ENCODE peak calls at places on chromosomes 1 and 21, in eight cellular contexts. N, M, E, C, B, H, Z and S are unnamed samples.

GRCh38 chr1:224080082-224080774 is 33.7 kb upstream of the FBXO28 start:
- DNase-seq in N (no peak), M (peak; percentile 38), E (peak; percentile 53), C (no peak), B (peak; percentile 86), H (no peak), Z (no peak), S (no peak)

GRCh38 chr1:176517484-176517883 is 54.5 kb downstream of the PAPPA2 start:
- DNase-seq in N (peak; percentile 1), M (no peak), E (no peak), C (no peak), B (peak; percentile 5), H (peak; percentile 2), Z (no peak), S (no peak)

GRCh38 chr1:193054169-193054675 is 4.9 kb downstream of the UCHL5 start:
- DNase-seq in N (no peak), M (no peak), E (no peak), C (no peak), B (no peak), H (no peak), Z (no peak), S (no peak)

GRCh38 chr1:161725888-161726630 is 4.7 kb downstream of the FCRLB start:
- DNase-seq in N (no peak), M (peak; percentile 49), E (no peak), C (peak; percentile 77), B (no peak), H (peak; percentile 64), Z (peak; percentile 23), S (peak; percentile 79)

GRCh38 chr1:97350662-97351061 is 570.2 kb downstream of the DPYD start:
- DNase-seq in N (no peak), M (no peak), E (no peak), C (no peak), B (no peak), H (no peak), Z (no peak), S (no peak)

GRCh38 chr1:175717610-175718195 is 25.7 kb downstream of the TNR start:
- DNase-seq in N (no peak), M (no peak), E (no peak), C (no peak), B (no peak), H (no peak), Z (no peak), S (no peak)

GRCh38 chr1:11719313-11720032 is 16.5 kb upstream of the AGTRAP start:
- DNase-seq in N (no peak), M (peak; percentile 76), E (no peak), C (peak; percentile 91), B (peak; percentile 85), H (peak; percentile 82), Z (no peak), S (peak; percentile 81)

GRCh38 chr21:41636636-41637625 is 129.0 kb upstream of the TMPRSS2 start:
- DNase-seq in N (no peak), M (no peak), E (no peak), C (no peak), B (no peak), H (no peak), Z (no peak), S (no peak)

GRCh38 chr1:59604191-59604590 is 210.6 kb upstream of the HOOK1 start:
- DNase-seq in N (no peak), M (no peak), E (no peak), C (no peak), B (no peak), H (no peak), Z (no peak), S (no peak)

GRCh38 chr1:59596956-59597355 is 217.8 kb upstream of the HOOK1 start:
- DNase-seq in N (no peak), M (no peak), E (no peak), C (no peak), B (no peak), H (no peak), Z (no peak), S (no peak)

GRCh38 chr1:59597420-59598199 is 217.1 kb upstream of the HOOK1 start:
- DNase-seq in N (no peak), M (no peak), E (no peak), C (no peak), B (no peak), H (no peak), Z (no peak), S (no peak)

GRCh38 chr1:59601811-59602210 is 212.9 kb upstream of the HOOK1 start:
- DNase-seq in N (no peak), M (no peak), E (no peak), C (no peak), B (no peak), H (no peak), Z (no peak), S (no peak)

GRCh38 chr1:59601032-59601431 is 213.7 kb upstream of the HOOK1 start:
- DNase-seq in N (no peak), M (no peak), E (no peak), C (no peak), B (no peak), H (no peak), Z (no peak), S (peak; percentile 11)
- TF ChIP-seq POLR2AphosphoS5 in N (no peak), M (no peak), E (no peak), C (no peak), B (no peak), H (no peak), Z (no peak), S (no peak)

DNA sequence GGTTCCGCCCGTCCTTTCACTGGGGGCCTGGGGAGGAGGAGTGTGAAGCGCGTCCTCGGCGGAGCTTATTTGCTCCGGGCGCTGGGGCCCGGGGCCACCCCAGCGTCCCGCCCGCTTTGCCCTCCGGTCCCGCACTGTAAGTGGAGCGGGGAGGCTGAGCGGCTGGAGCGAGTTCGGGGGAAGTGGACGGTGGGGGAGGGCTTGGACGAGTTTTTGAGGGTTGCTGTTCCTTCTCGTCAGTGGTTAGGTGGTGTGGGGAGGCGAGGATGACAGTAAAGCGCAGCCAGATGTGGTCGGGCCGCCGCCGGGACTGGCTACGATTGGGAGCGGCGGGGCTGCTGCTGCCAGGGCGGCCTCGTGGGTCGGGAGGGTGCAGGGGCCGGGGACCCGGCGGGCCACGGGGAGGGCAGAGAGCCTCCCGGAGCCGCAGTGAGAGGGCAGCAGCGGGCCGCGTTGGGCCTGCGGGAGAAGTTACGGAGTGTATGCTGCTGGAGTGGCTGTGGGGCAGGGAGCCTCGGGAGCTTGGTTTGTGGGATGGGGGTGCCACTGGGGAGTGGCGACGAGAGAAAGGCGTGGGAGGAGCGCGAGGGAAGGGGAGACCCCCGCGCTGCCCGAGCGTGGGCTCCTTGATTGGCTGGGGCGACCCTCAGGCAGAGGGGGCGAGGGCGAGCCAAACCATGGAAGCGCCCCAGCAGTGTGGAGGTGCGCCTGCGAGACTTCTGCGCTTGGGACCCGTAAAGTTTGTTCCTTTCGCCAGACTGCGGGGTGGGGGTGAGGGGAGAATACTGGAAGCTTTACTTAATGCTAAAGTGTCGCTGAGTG is 2.1 kb downstream of the ADGRL2 start:
- DNase-seq in N (no peak), M (peak; percentile 77), E (no peak), C (peak; percentile 70), B (no peak), H (peak; percentile 77), Z (no peak), S (peak; percentile 58)
- H3K27me3 ChIP-seq in N (peaks cover 11% of the 10 kb centered on the region), M (no peaks in the 10 kb centered on the region), E (no peaks in the 10 kb centered on the region), C (no peaks in the 10 kb centered on the region), B (no peaks in the 10 kb centered on the region), H (no peaks in the 10 kb centered on the region), Z (peaks cover 2% of the 10 kb centered on the region), S (peaks cover 6% of the 10 kb centered on the region)

GRCh38 chr1:55064071-55064581 is 24.8 kb downstream of the PCSK9 start:
- DNase-seq in N (no peak), M (no peak), E (no peak), C (no peak), B (no peak), H (peak; percentile 61), Z (no peak), S (peak; percentile 63)
- H3K4me2 ChIP-seq in N (no peak overlapping the region), M (no peak overlapping the region), E (no peak overlapping the region), C (no peak overlapping the region), B (no peak overlapping the region), H (no peak overlapping the region), Z (no peak overlapping the region), S (no peak overlapping the region)

GRCh38 chr1:186082235-186082937 is 292.7 kb downstream of the TPR start:
- DNase-seq in N (peak; percentile 71), M (peak; percentile 52), E (peak; percentile 35), C (no peak), B (peak; percentile 97), H (peak; percentile 2), Z (peak; percentile 73), S (no peak)
- TF ChIP-seq POLR2AphosphoS5 in N (no peak), M (no peak), E (no peak), C (no peak), B (peak; percentile 79), H (no peak), Z (no peak), S (no peak)